ENCODE peak calls at places on chromosomes 1 and 21, in seven cellular contexts. C, P, K, J, B, N and X are unnamed samples.

GRCh38 chr1:232937741-232938375 is 12.6 kb upstream of the NTPCR start:
- DNase-seq in N (no peak), B (no peak), P (no peak), C (no peak), J (no peak), K (no peak), X (no peak)

GRCh38 chr1:175127565-175127964 is 59.9 kb downstream of the TNN start:
- DNase-seq in C (no peak), P (no peak), N (no peak), K (no peak), B (no peak), J (no peak), X (no peak)

GRCh38 chr1:29532741-29533140 is 296.4 kb downstream of the PTPRU start:
- DNase-seq in J (no peak), C (no peak), P (no peak), K (no peak), B (no peak), N (no peak), X (no peak)

GRCh38 chr1:89369331-89369730 is 5.5 kb downstream of the GBP6 start:
- DNase-seq in K (no peak), B (no peak), C (no peak), J (no peak), N (no peak), P (no peak), X (no peak)

GRCh38 chr1:172939475-172939874 is 111.3 kb downstream of the TNFSF18 start:
- DNase-seq in B (no peak), J (no peak), K (no peak), N (no peak), P (no peak), C (no peak), X (no peak)

GRCh38 chr1:55443175-55443933 is 228.2 kb upstream of the USP24 start:
- DNase-seq in J (no peak), K (peak), C (peak), N (peak), B (peak), P (no peak), X (no peak)

GRCh38 chr1:46510341-46510997 is 20.8 kb downstream of the DMBX1 start:
- DNase-seq in J (no peak), K (no peak), B (no peak), C (peak), N (no peak), P (no peak), X (no peak)

GRCh38 chr1:55893155-55893554 is 678.0 kb upstream of the USP24 start:
- DNase-seq in N (peak), C (no peak), K (no peak), J (no peak), B (no peak), P (no peak), X (no peak)

GRCh38 chr1:110264430-110264829 is 54.3 kb downstream of the KCNC4 start:
- DNase-seq in J (no peak), B (no peak), N (no peak), C (no peak), K (no peak), P (no peak), X (no peak)

GRCh38 chr1:222732216-222733159 is 4.5 kb upstream of the FAM177B start:
- DNase-seq in N (no peak), P (no peak), K (no peak), C (no peak), B (no peak), J (no peak), X (no peak)

GRCh38 chr21:41816583-41817165 is 49.8 kb upstream of the RIPK4 start:
- DNase-seq in K (peak), J (peak), B (peak), P (peak), N (peak), C (peak), X (no peak)